ENCODE peak calls at places on chromosomes 5 and 9, in four cellular contexts. N is K562, B is HepG2, F is GM12878. L is an unnamed sample.

GRCh38 chr9:93270976-93271375 is 87.0 kb downstream of the WNK2 start:
- DNase-seq in N (no peak), B (no peak), F (no peak), L (no peak)

GRCh38 chr9:70530716-70531115 is 116.3 kb upstream of the KLF9 start:
- DNase-seq in N (no peak), B (no peak), F (no peak), L (no peak)

GRCh38 chr9:134635431-134636141 is 6.0 kb upstream of the COL5A1 start:
- DNase-seq in N (no peak), B (no peak), F (no peak), L (no peak)

GRCh38 chr5:38830521-38831051 is 15.2 kb upstream of the OSMR start:
- DNase-seq in N (no peak), B (peak), F (no peak), L (no peak)

GRCh38 chr5:64767959-64768357 is 533 bp downstream of the SREK1IP1 start:
- DNase-seq in N (peak), B (peak), F (no peak), L (no peak)

GRCh38 chr5:76193635-76194034 is 110.5 kb downstream of the SV2C start:
- DNase-seq in N (no peak), B (no peak), F (no peak), L (no peak)

GRCh38 chr9:111662851-111663823 is 1.7 kb downstream of the GNG10 start:
- DNase-seq in N (peak), B (no peak), F (no peak), L (no peak)

GRCh38 chr5:144971067-144971850 is 800.6 kb downstream of the KCTD16 start:
- DNase-seq in N (no peak), B (no peak), F (no peak), L (no peak)

GRCh38 chr5:30749971-30750370 is 443.5 kb upstream of the CDH6 start:
- DNase-seq in N (no peak), B (no peak), F (no peak), L (no peak)

GRCh38 chr5:151058891-151059611 is 21.8 kb downstream of the TNIP1 start:
- DNase-seq in N (no peak), B (no peak), F (no peak), L (no peak)

GRCh38 chr9:134366223-134367031 is 40.2 kb downstream of the RXRA start:
- DNase-seq in N (peak), B (no peak), F (no peak), L (no peak)

GRCh38 chr5:59673438-59674058 is 220.0 kb downstream of the PDE4D start:
- DNase-seq in N (peak), B (peak), F (no peak), L (peak)

GRCh38 chr9:77011973-77012817 is 7.3 kb upstream of the FOXB2 start:
- DNase-seq in N (peak), B (peak), F (no peak), L (peak)

GRCh38 chr5:158881076-158881880 is 218.4 kb downstream of the EBF1 start:
- DNase-seq in N (no peak), B (no peak), F (no peak), L (no peak)

GRCh38 chr5:158882660-158883059 is 217.1 kb downstream of the EBF1 start:
- DNase-seq in N (no peak), B (no peak), F (no peak), L (no peak)

GRCh38 chr5:158879993-158880392 is 219.7 kb downstream of the EBF1 start:
- DNase-seq in N (no peak), B (no peak), F (no peak), L (no peak)

GRCh38 chr5:158882236-158882635 is 217.5 kb downstream of the EBF1 start:
- DNase-seq in N (no peak), B (no peak), F (no peak), L (no peak)

DNA sequence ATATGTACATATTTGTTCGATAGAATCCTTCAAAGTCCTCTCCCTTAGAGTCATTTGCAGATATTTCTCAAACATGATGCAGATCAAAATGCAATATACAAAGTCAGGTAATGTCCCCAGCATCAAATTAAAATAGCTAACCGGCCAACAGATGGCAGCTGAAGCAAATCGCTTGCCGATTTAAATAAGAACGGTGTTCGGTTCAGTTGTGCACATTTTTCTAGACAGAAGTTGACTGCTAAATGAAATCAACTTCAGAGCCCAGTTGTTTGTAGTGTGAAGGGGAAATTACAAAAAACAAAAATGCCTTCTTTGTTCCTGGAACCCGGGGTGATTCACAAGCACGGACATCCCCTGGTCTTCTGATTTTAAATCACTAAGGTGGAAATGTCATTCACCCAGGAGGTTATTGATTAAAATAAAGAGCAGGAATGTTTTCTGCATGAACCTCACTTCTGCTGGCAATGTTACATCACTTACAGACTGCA is 219.2 kb downstream of the EBF1 start:
- DNase-seq in N (no peak), B (no peak), F (no peak), L (no peak)
- TF ChIP-seq ZBTB33 in N (no peak), B (no peak), F (no peak), L (no peak)

GRCh38 chr5:98773214-98773463 is 324 bp upstream of the RGMB start:
- DNase-seq in N (no peak), B (no peak), F (peak), L (no peak)

GRCh38 chr5:98775246-98775961 is 1.9 kb downstream of the RGMB start:
- DNase-seq in N (no peak), B (no peak), F (no peak), L (no peak)

GRCh38 chr5:98772415-98773213 is 849 bp upstream of the RGMB start:
- DNase-seq in N (no peak), B (peak), F (no peak), L (peak)

GRCh38 chr5:98774192-98775046 is 956 bp downstream of the RGMB start:
- DNase-seq in N (no peak), B (peak), F (no peak), L (no peak)

GRCh38 chr5:98773464-98774191 is at the start of gene RGMB:
- DNase-seq in N (no peak), B (peak), F (peak), L (peak)
- TF ChIP-seq CEBPB in N (no peak), B (no peak), F (no peak), L (no peak)

DNA sequence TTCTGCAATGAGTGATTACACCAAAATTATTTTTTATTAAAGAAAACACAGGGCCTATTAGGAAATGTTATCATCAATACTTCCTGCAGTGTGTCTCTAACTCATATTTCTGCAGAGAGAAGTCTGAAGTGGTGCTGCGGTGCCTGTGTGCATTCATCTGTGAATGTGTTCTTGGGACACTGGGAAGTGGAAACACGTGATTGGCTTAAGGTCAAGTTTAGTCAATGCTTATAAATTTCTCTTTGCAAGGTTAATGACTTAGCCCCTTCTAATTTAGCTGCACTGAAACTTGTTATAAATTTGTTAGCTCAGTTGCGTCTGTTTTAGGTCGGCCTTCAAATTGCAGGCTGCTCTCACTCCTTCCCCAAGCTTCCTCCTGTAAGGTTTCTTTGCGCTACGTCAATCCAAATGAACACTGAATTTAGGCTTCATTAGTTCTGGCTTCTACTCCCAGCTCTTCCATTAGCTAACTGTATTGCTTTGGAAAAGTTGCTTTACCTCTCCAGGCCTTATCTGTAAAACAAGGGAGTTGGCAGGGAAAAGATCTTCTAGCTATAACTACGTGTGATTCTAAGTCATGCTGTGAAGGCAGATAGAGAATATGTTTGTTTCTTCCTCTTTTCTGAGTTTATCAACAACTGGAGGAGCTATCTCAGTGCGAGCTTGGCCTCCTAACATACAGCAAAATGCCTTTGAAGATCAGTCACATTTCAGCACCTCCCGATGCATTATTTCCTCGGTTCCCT is 341.9 kb downstream of the NFIB start:
- DNase-seq in N (no peak), B (no peak), F (no peak), L (no peak)
- TF ChIP-seq ZBTB33 in N (no peak), B (no peak), F (no peak), L (no peak)

GRCh38 chr5:127757576-127757975 is 54.4 kb downstream of the CCDC192 start:
- DNase-seq in N (no peak), B (no peak), F (peak), L (peak)
- TF ChIP-seq CEBPB in N (no peak), B (no peak), F (no peak), L (no peak)

L was measured in HCT116.